ENCODE peak calls at places on chromosomes 1 and 21, in eight cellular contexts. H is brain microvascular endothelial cell, C is fibroblast of pulmonary artery, G is transverse colon, T is WERI-Rb-1, O is thoracic aorta, E is body of pancreas, J is prostate gland. U is an unnamed sample.

GRCh38 chr1:117659565-117660264 is 53.9 kb downstream of the TENT5C start:
- DNase-seq in E (no peak), T (no peak), H (no peak), G (no peak), O (no peak), J (no peak), C (no peak), U (no peak)

GRCh38 chr1:205918955-205919746 is 24.1 kb downstream of the SLC26A9 start:
- DNase-seq in E (peak), T (peak), G (peak), C (peak), H (peak), J (peak), O (peak), U (peak)

GRCh38 chr1:15341634-15342375 is 67.9 kb upstream of the EFHD2 start:
- DNase-seq in C (peak), T (no peak), O (no peak), H (peak), E (no peak), J (peak), G (no peak), U (peak)

GRCh38 chr1:214941061-214941460 is 141.5 kb upstream of the KCNK2 start:
- DNase-seq in J (no peak), O (no peak), C (no peak), T (no peak), G (no peak), E (no peak), H (no peak), U (no peak)

GRCh38 chr21:26686278-26686677 is 113.2 kb upstream of the CYYR1 start:
- DNase-seq in J (no peak), O (no peak), E (peak), C (peak), G (no peak), H (no peak), T (no peak), U (peak)

GRCh38 chr1:195714248-195714647 is 894.0 kb downstream of the KCNT2 start:
- DNase-seq in H (no peak), J (no peak), T (no peak), C (peak), G (no peak), O (no peak), E (no peak), U (peak)

GRCh38 chr1:189524501-189524900 is 953.2 kb downstream of the BRINP3 start:
- DNase-seq in J (no peak), T (no peak), O (no peak), E (no peak), H (no peak), G (no peak), C (peak), U (peak)

GRCh38 chr1:181714428-181714827 is 231.1 kb downstream of the CACNA1E start:
- DNase-seq in T (no peak), G (no peak), J (no peak), C (no peak), H (no peak), E (no peak), O (no peak), U (no peak)

GRCh38 chr1:202837746-202838145 is 27.0 kb downstream of the PCAT6 start:
- DNase-seq in C (no peak), G (no peak), J (no peak), E (no peak), O (no peak), T (no peak), H (no peak), U (no peak)

GRCh38 chr1:222060247-222060851 is 318.5 kb upstream of the DUSP10 start:
- DNase-seq in T (no peak), E (no peak), C (no peak), J (no peak), O (no peak), H (no peak), G (no peak), U (no peak)

GRCh38 chr1:16321176-16321867 is 31.0 kb downstream of the FBXO42 start:
- DNase-seq in J (no peak), T (no peak), O (no peak), H (no peak), E (no peak), G (no peak), C (peak), U (peak)

GRCh38 chr1:168774241-168774640 is 45.2 kb upstream of the DPT start:
- DNase-seq in T (no peak), G (peak), J (no peak), H (no peak), C (peak), O (no peak), E (peak), U (peak)

GRCh38 chr1:247287460-247287859 is 31.6 kb downstream of the VN1R5 start:
- DNase-seq in E (no peak), T (no peak), H (no peak), O (no peak), J (no peak), G (no peak), C (no peak), U (no peak)
- TF ChIP-seq CTCF in E (no peak), T (peak), H (peak), O (no peak), J (no peak), G (no peak), C (no peak), U (peak)

GRCh38 chr1:13701274-13701650 is 1.3 kb downstream of the PRDM2 start:
- DNase-seq in O (no peak), E (no peak), C (no peak), H (no peak), G (no peak), T (no peak), J (no peak), U (peak)
- H3K4me3 ChIP-seq in O (peak), E (no peak), C (peak), H (peak), G (peak), T (no peak), J (peak), U (peak)

GRCh38 chr1:938088-938683 is 14.5 kb downstream of the SAMD11 start:
- DNase-seq in G (peak), T (peak), E (peak), J (peak), C (peak), O (no peak), H (no peak), U (peak)
- TF ChIP-seq CTCF in G (no peak), T (peak), E (peak), J (peak), C (peak), O (no peak), H (peak), U (peak)

GRCh38 chr1:179143332-179143731 is 61.5 kb downstream of the TOR3A start:
- DNase-seq in H (peak), O (no peak), G (no peak), J (no peak), T (no peak), E (no peak), C (peak), U (peak)
- H3K4me3 ChIP-seq in H (no peak), O (peak), G (no peak), J (no peak), T (no peak), E (no peak), C (peak), U (no peak)

GRCh38 chr1:209873067-209873810 is 45.5 kb downstream of the UTP25 start:
- DNase-seq in T (no peak), C (peak), J (no peak), H (peak), G (no peak), O (no peak), E (no peak), U (peak)

GRCh38 chr1:209879539-209879938 is 51.8 kb downstream of the UTP25 start:
- DNase-seq in T (no peak), C (peak), H (no peak), G (no peak), E (no peak), O (no peak), J (no peak), U (no peak)

GRCh38 chr1:209876091-209876800 is 48.5 kb downstream of the UTP25 start:
- DNase-seq in G (no peak), E (no peak), J (no peak), T (peak), H (no peak), O (no peak), C (no peak), U (peak)

GRCh38 chr1:209877109-209877764 is 49.5 kb downstream of the UTP25 start:
- DNase-seq in J (no peak), C (no peak), H (no peak), O (no peak), T (no peak), E (no peak), G (no peak), U (no peak)

GRCh38 chr1:209875510-209875909 is 47.7 kb downstream of the UTP25 start:
- DNase-seq in G (no peak), E (no peak), J (no peak), C (peak), O (no peak), H (peak), T (peak), U (peak)
- TF ChIP-seq CTCF in G (no peak), E (peak), J (no peak), C (peak), O (no peak), H (peak), T (peak), U (peak)